ENCODE peak calls at places on chromosome 2, in four cellular contexts. C, W, P and J are unnamed samples. For H3K36me3, the result is how much of the 10 kb centered on the place peaks cover.

GRCh38 chr2:38013158-38013752 is 62.7 kb downstream of the CYP1B1 start:
- DNase-seq in W (no peak), P (peak), C (no peak), J (no peak)

GRCh38 chr2:162114291-162114690 is 37.8 kb downstream of the GCG start:
- DNase-seq in C (no peak), W (no peak), P (no peak), J (no peak)

GRCh38 chr2:20421988-20422678 is 24.7 kb upstream of the RHOB start:
- DNase-seq in P (peak), C (no peak), W (no peak), J (no peak)

GRCh38 chr2:1937066-1937465 is 192.8 kb upstream of the PXDN start:
- DNase-seq in W (no peak), P (no peak), C (no peak), J (no peak)

GRCh38 chr2:60676950-60677349 is 79.1 kb upstream of the PAPOLG start:
- DNase-seq in P (no peak), W (no peak), C (no peak), J (no peak)

GRCh38 chr2:57864926-57865325 is 181.7 kb upstream of the VRK2 start:
- DNase-seq in P (no peak), C (no peak), W (no peak), J (no peak)

GRCh38 chr2:211401328-211401727 is 844.9 kb downstream of the CPS1 start:
- DNase-seq in P (no peak), C (no peak), W (no peak), J (no peak)

GRCh38 chr2:148273158-148273691 is 252.3 kb downstream of the MBD5 start:
- DNase-seq in C (no peak), W (peak), P (peak), J (peak)

GRCh38 chr2:112692496-112692911 is 28.3 kb upstream of the NT5DC4 start:
- DNase-seq in P (peak), C (no peak), W (peak), J (peak)

GRCh38 chr2:70241338-70241737 is 7.1 kb downstream of the TIA1 start:
- DNase-seq in W (no peak), P (no peak), C (no peak), J (no peak)

GRCh38 chr2:143954208-143954607 is 565.7 kb downstream of the ZEB2 start:
- DNase-seq in W (no peak), P (no peak), C (no peak), J (no peak)

GRCh38 chr2:85619617-85620016 is 3.6 kb downstream of the USP39 start:
- DNase-seq in P (no peak), C (no peak), W (no peak), J (no peak)

GRCh38 chr2:85615413-85615728 is 615 bp upstream of the USP39 start:
- DNase-seq in C (no peak), P (no peak), W (no peak), J (no peak)

GRCh38 chr2:85623991-85624390 is 8.0 kb downstream of the USP39 start:
- DNase-seq in P (no peak), W (no peak), C (no peak), J (no peak)

GRCh38 chr2:85621338-85621737 is 5.4 kb downstream of the USP39 start:
- DNase-seq in P (no peak), C (no peak), W (no peak), J (no peak)
- H3K36me3 ChIP-seq in P (half or more), C (half or more), W (half or more), J (under half)

GRCh38 chr2:12685145-12685544 is 31.6 kb upstream of the TRIB2 start:
- DNase-seq in P (no peak), C (no peak), W (no peak), J (no peak)

GRCh38 chr2:12685956-12686355 is 30.8 kb upstream of the TRIB2 start:
- DNase-seq in P (no peak), W (no peak), C (no peak), J (no peak)

GRCh38 chr2:12688898-12689297 is 27.8 kb upstream of the TRIB2 start:
- DNase-seq in W (no peak), C (no peak), P (no peak), J (no peak)

GRCh38 chr2:12686708-12687107 is 30.0 kb upstream of the TRIB2 start:
- DNase-seq in P (no peak), W (no peak), C (no peak), J (no peak)

DNA sequence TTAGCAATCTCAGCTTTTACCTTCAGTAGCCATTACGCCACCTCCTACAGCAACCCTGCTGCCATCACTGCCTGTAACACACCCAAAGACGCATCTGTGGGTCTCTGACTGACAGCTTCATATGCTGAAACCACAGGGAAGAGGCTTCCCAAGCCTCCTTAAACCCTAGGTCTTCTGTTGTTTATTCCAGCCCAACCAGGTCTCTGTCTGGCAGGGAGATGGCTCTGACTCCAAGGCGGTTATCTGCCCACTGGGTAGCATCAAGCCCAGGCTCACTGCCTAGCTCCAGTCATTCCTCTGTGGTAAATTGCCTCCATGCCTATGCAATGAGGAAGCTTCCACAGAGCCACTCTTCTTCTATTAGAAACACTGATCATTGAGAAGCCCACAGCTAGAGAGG is 28.6 kb upstream of the TRIB2 start:
- DNase-seq in W (no peak), C (no peak), P (no peak), J (peak)
- H3K18ac ChIP-seq in W (no peak), C (no peak), P (peak), J (no peak)

GRCh38 chr2:102622646-102623045 is 3.3 kb downstream of the SLC9A2 start:
- DNase-seq in P (no peak), C (no peak), W (no peak), J (no peak)
- H3K36me3 ChIP-seq in P (under half), C (under half), W (under half), J (under half)

DNA sequence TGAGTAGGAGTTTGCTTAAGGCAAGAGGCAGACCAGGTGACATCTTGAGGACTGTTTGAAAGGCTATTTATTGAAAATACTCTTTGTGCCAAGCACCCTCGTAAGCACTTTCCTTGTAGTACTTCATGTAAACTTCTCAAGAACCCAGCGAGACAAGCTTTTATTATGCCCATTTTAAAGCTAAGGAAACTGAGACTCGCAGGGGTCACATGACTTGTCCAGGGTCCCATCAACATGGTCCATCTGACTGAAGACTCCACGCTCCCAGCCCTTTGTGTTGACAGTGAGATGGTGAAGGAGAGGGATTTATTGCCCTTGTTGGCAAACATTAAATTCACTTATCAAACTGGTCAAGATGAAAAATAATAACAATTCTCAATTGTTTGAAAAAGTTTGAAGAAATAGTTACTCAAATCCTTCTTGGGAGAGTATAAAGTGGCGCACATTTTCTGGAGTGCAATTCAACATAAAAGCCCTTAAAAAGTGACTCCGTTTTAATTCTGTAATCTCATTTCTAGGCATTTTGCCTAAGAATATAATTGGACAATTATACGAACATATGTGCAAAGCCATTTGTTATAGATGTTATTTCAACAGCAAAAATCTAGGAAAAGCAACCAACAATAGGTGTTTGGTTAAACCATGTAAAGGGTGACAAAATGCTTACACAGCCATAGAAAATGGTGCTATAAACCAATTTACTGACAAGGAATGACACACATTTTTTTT is 270.5 kb upstream of the NCKAP5 start:
- DNase-seq in C (no peak), P (no peak), W (no peak), J (no peak)
- H3K18ac ChIP-seq in C (no peak), P (no peak), W (no peak), J (no peak)

GRCh38 chr2:152730591-152731333 is 12.3 kb downstream of the ARL6IP6 start:
- DNase-seq in C (no peak), W (no peak), P (peak), J (no peak)
- H3K36me3 ChIP-seq in C (half or more), W (under half), P (under half), J (under half)

DNA sequence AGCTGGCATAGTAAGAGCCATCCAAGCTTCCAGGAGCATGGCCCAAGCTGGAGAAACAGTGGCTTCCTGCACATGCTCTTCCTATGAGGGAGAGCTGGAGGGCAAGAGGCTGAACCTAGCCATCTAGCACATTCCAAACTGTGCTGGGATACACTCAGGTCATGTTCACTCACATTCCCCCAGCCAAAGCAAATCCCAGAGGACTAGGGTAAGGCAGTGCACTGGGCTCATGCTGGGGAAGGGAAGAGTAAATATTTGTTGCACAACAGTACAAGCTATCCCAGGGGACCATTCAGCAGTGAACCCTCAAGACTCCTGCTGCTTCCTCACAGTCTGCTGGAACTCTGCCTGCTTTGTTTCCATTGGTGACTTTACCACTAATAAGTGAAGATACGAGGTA is 20.7 kb upstream of the GYPC start:
- DNase-seq in C (no peak), W (no peak), P (peak), J (no peak)
- H3K18ac ChIP-seq in C (no peak), W (no peak), P (peak), J (no peak)